ENCODE peak calls at places on chromosomes 3 and 15, in seven cellular contexts. Z is HTR-8/SVneo; B is A172; P is HCT116; L is activated T-cell treated with anti-CD3 and anti-CD28 coated beads, Interleukin-2, amount 50 U/mL, for 72 hours; A is NT2/D1; U is CD4-positive, alpha-beta T cell. W is an unnamed sample.
A peak's percentile ranks its signal among the peaks of the same experiment; 100 is the strongest.

GRCh38 chr3:20739814-20740213 is 553.8 kb upstream of the SGO1 start:
- DNase-seq in Z (no peak), B (peak; percentile 19), P (no peak), L (no peak), A (no peak), U (no peak), W (no peak)

GRCh38 chr3:123390865-123391613 is 57.9 kb downstream of the ADCY5 start:
- DNase-seq in Z (peak; percentile 15), B (peak; percentile 13), P (no peak), L (no peak), A (no peak), U (no peak), W (no peak)

GRCh38 chr15:44101944-44102343 is 93.1 kb downstream of the FRMD5 start:
- DNase-seq in Z (peak; percentile 15), B (peak; percentile 70), P (no peak), L (no peak), A (no peak), U (no peak), W (peak; percentile 78)

GRCh38 chr3:11568503-11569155 is 75.1 kb downstream of the VGLL4 start:
- DNase-seq in Z (peak; percentile 82), B (peak; percentile 94), P (peak; percentile 59), L (no peak), A (no peak), U (no peak), W (peak; percentile 82)

GRCh38 chr15:94086360-94086759 is 145.0 kb upstream of the MCTP2 start:
- DNase-seq in Z (no peak), B (no peak), P (no peak), L (no peak), A (no peak), U (no peak), W (no peak)

GRCh38 chr3:184756151-184756681 is 44.4 kb upstream of the MAGEF1 start:
- DNase-seq in Z (no peak), B (no peak), P (no peak), L (no peak), A (no peak), U (no peak), W (no peak)

GRCh38 chr15:56821721-56822425 is 88.6 kb upstream of the ZNF280D start:
- DNase-seq in Z (peak; percentile 51), B (peak; percentile 64), P (peak; percentile 48), L (peak; percentile 40), A (peak; percentile 46), U (peak; percentile 16), W (peak; percentile 42)

GRCh38 chr15:82113116-82113715 is 67.4 kb upstream of the MEX3B start:
- DNase-seq in Z (no peak), B (no peak), P (no peak), L (no peak), A (no peak), U (no peak), W (no peak)

GRCh38 chr3:12442654-12443501 is 41.4 kb upstream of the TSEN2 start:
- DNase-seq in Z (peak; percentile 30), B (peak; percentile 80), P (no peak), L (no peak), A (no peak), U (no peak), W (no peak)

GRCh38 chr3:141393151-141394076 is 25.1 kb downstream of the ZBTB38 start:
- DNase-seq in Z (no peak), B (no peak), P (no peak), L (no peak), A (peak; percentile 92), U (no peak), W (no peak)

GRCh38 chr15:88098317-88098716 is 158.2 kb downstream of the NTRK3 start:
- DNase-seq in Z (no peak), B (no peak), P (no peak), L (no peak), A (no peak), U (no peak), W (no peak)

GRCh38 chr3:30043156-30043555 is 563.2 kb upstream of the TGFBR2 start:
- DNase-seq in Z (no peak), B (no peak), P (no peak), L (no peak), A (no peak), U (no peak), W (no peak)

GRCh38 chr15:77013786-77014136 is 18.8 kb downstream of the PSTPIP1 start:
- DNase-seq in Z (no peak), B (no peak), P (peak; percentile 24), L (peak; percentile 91), A (no peak), U (peak; percentile 80), W (peak; percentile 60)

GRCh38 chr3:54696313-54696712 is 231.5 kb downstream of the LRTM1 start:
- DNase-seq in Z (no peak), B (peak; percentile 74), P (no peak), L (no peak), A (no peak), U (no peak), W (no peak)

GRCh38 chr3:158508481-158508880 is 62.5 kb upstream of the MLF1 start:
- DNase-seq in Z (no peak), B (peak; percentile 44), P (no peak), L (no peak), A (no peak), U (no peak), W (no peak)

GRCh38 chr3:54533856-54534255 is 394.0 kb downstream of the LRTM1 start:
- DNase-seq in Z (no peak), B (peak; percentile 11), P (no peak), L (no peak), A (no peak), U (no peak), W (no peak)

GRCh38 chr3:11768604-11769003 is 78.1 kb downstream of the TAMM41 start:
- DNase-seq in Z (no peak), B (no peak), P (no peak), L (no peak), A (no peak), U (no peak), W (no peak)

GRCh38 chr3:123733805-123734526 is 149.1 kb upstream of the HACD2 start:
- DNase-seq in Z (peak; percentile 79), B (peak; percentile 96), P (no peak), L (no peak), A (no peak), U (no peak), W (peak; percentile 96)

GRCh38 chr3:46552538-46552937 is 13.6 kb downstream of the LRRC2 start:
- DNase-seq in Z (no peak), B (no peak), P (no peak), L (no peak), A (no peak), U (no peak), W (no peak)

GRCh38 chr3:45269952-45270351 is 43.9 kb upstream of the TMEM158 start:
- DNase-seq in Z (no peak), B (no peak), P (no peak), L (no peak), A (no peak), U (no peak), W (no peak)

GRCh38 chr15:84552896-84553295 is 47.9 kb upstream of the ZSCAN2 start:
- DNase-seq in Z (no peak), B (no peak), P (no peak), L (no peak), A (no peak), U (no peak), W (no peak)

GRCh38 chr15:69668049-69668705 is 215.6 kb downstream of the RPLP1 start:
- DNase-seq in Z (no peak), B (no peak), P (no peak), L (no peak), A (no peak), U (no peak), W (no peak)

GRCh38 chr3:37768107-37768809 is 93.4 kb upstream of the CTDSPL start:
- DNase-seq in Z (no peak), B (no peak), P (no peak), L (no peak), A (no peak), U (no peak), W (no peak)

GRCh38 chr3:72313308-72313707 is 528.4 kb upstream of the PROK2 start:
- DNase-seq in Z (no peak), B (no peak), P (no peak), L (no peak), A (no peak), U (no peak), W (no peak)

GRCh38 chr3:193605876-193606275 is 12.9 kb downstream of the OPA1 start:
- DNase-seq in Z (peak; percentile 56), B (peak; percentile 82), P (peak; percentile 56), L (peak; percentile 59), A (peak; percentile 60), U (peak; percentile 29), W (peak; percentile 55)

GRCh38 chr15:99454941-99455795 is 110.6 kb upstream of the MEF2A start:
- DNase-seq in Z (peak; percentile 90), B (peak; percentile 96), P (peak; percentile 51), L (no peak), A (no peak), U (no peak), W (peak; percentile 97)

GRCh38 chr3:197394464-197395321 is 96.3 kb upstream of the DLG1 start:
- DNase-seq in Z (peak; percentile 97), B (peak; percentile 100), P (peak; percentile 78), L (peak; percentile 71), A (no peak), U (no peak), W (peak; percentile 99)

GRCh38 chr15:48555244-48555804 is 90.2 kb downstream of the FBN1 start:
- DNase-seq in Z (no peak), B (peak; percentile 59), P (no peak), L (no peak), A (no peak), U (no peak), W (no peak)

GRCh38 chr15:77009646-77010311 is 14.9 kb downstream of the PSTPIP1 start:
- DNase-seq in Z (no peak), B (peak; percentile 33), P (no peak), L (no peak), A (no peak), U (no peak), W (peak; percentile 26)

GRCh38 chr3:188863999-188864406 is 307.8 kb upstream of the TPRG1 start:
- DNase-seq in Z (no peak), B (no peak), P (no peak), L (no peak), A (no peak), U (no peak), W (no peak)

GRCh38 chr15:43934480-43934879 is 107.7 kb downstream of the WDR76 start:
- DNase-seq in Z (no peak), B (peak; percentile 25), P (no peak), L (no peak), A (no peak), U (no peak), W (no peak)

W was measured in RWPE1.